ENCODE peak calls at places on chromosomes 6 and 20, in four cellular contexts. T is endothelial cell, R is amniotic epithelial cell, B is NAMALWA. C is an unnamed sample.

GRCh38 chr6:134173936-134174789 is 121.7 kb upstream of the SLC2A12 start:
- DNase-seq in T (peak), R (peak), B (peak), C (peak)

GRCh38 chr6:42226251-42227143 is 8.8 kb upstream of the MRPS10 start:
- DNase-seq in T (no peak), R (peak), B (no peak), C (no peak)

GRCh38 chr6:170089937-170090335 is 200.9 kb downstream of the DLL1 start:
- DNase-seq in T (no peak), R (no peak), B (no peak), C (peak)

GRCh38 chr6:108549741-108550140 is 11.0 kb upstream of the FOXO3 start:
- DNase-seq in T (no peak), R (no peak), B (no peak), C (no peak)

GRCh38 chr6:5781966-5782556 is 224.7 kb downstream of the NRN1 start:
- DNase-seq in T (no peak), R (no peak), B (no peak), C (no peak)

GRCh38 chr6:154314084-154314483 is 42.5 kb downstream of the IPCEF1 start:
- DNase-seq in T (no peak), R (no peak), B (no peak), C (no peak)

GRCh38 chr6:122553697-122554096 is 56.5 kb upstream of the PKIB start:
- DNase-seq in T (no peak), R (no peak), B (no peak), C (no peak)

GRCh38 chr6:157682856-157683481 is 140.1 kb upstream of the SNX9 start:
- DNase-seq in T (no peak), R (peak), B (no peak), C (no peak)

GRCh38 chr6:116029535-116029934 is 31.2 kb downstream of the FRK start:
- DNase-seq in T (no peak), R (no peak), B (no peak), C (no peak)

GRCh38 chr6:158321960-158322359 is 9.7 kb downstream of the TULP4 start:
- DNase-seq in T (no peak), R (peak), B (no peak), C (no peak)

GRCh38 chr6:3749390-3749978 is 2.0 kb downstream of the PXDC1 start:
- DNase-seq in T (no peak), R (no peak), B (no peak), C (no peak)

GRCh38 chr6:103236923-103237322 is 1622.8 kb downstream of the HACE1 start:
- DNase-seq in T (no peak), R (no peak), B (no peak), C (no peak)

GRCh38 chr20:25277941-25278521 is 30.1 kb downstream of the PYGB start:
- DNase-seq in T (no peak), R (no peak), B (no peak), C (no peak)

GRCh38 chr6:37049990-37050853 is 44.8 kb downstream of the FGD2 start:
- DNase-seq in T (no peak), R (no peak), B (peak), C (peak)

GRCh38 chr6:104682722-104683643 is 176.7 kb downstream of the HACE1 start:
- DNase-seq in T (peak), R (peak), B (peak), C (peak)

GRCh38 chr6:34425132-34425497 is 754 bp downstream of the RPS10 start:
- DNase-seq in T (no peak), R (peak), B (no peak), C (no peak)

GRCh38 chr6:41348934-41349333 is 13.5 kb downstream of the NCR2 start:
- DNase-seq in T (no peak), R (no peak), B (no peak), C (no peak)